ENCODE peak calls at places on chromosomes 5 and 9, in nine cellular contexts. One of them, this sample, is unnamed.

GRCh38 chr9:15909297-15909696 is 356.5 kb downstream of the CCDC171 start:
- DNase-seq in mucosa of descending colon: no peak
- DNase-seq in A549: no peak
- DNase-seq in AG10803: peak
- DNase-seq in stomach: no peak
- DNase-seq in heart left ventricle: no peak
- DNase-seq in NB4: no peak
- DNase-seq in suprapubic skin: no peak
- DNase-seq in right atrium auricular region: no peak
- DNase-seq in this sample: no peak

GRCh38 chr5:180631549-180632392 is 17.6 kb downstream of the FLT4 start:
- DNase-seq in right atrium auricular region: no peak
- DNase-seq in A549: no peak
- DNase-seq in AG10803: no peak
- DNase-seq in stomach: no peak
- DNase-seq in mucosa of descending colon: no peak
- DNase-seq in heart left ventricle: no peak
- DNase-seq in NB4: no peak
- DNase-seq in suprapubic skin: no peak
- DNase-seq in this sample: no peak

GRCh38 chr5:154077692-154078091 is 38.9 kb downstream of the MFAP3 start:
- DNase-seq in suprapubic skin: no peak
- DNase-seq in right atrium auricular region: no peak
- DNase-seq in NB4: no peak
- DNase-seq in stomach: peak
- DNase-seq in heart left ventricle: peak
- DNase-seq in A549: no peak
- DNase-seq in AG10803: peak
- DNase-seq in mucosa of descending colon: no peak
- DNase-seq in this sample: no peak

GRCh38 chr5:42494414-42494813 is 71.2 kb downstream of the GHR start:
- DNase-seq in A549: no peak
- DNase-seq in NB4: no peak
- DNase-seq in mucosa of descending colon: no peak
- DNase-seq in AG10803: no peak
- DNase-seq in right atrium auricular region: no peak
- DNase-seq in heart left ventricle: no peak
- DNase-seq in stomach: no peak
- DNase-seq in suprapubic skin: no peak
- DNase-seq in this sample: no peak

GRCh38 chr5:168174376-168174775 is 117.1 kb upstream of the WWC1 start:
- DNase-seq in mucosa of descending colon: no peak
- DNase-seq in AG10803: peak
- DNase-seq in stomach: no peak
- DNase-seq in heart left ventricle: no peak
- DNase-seq in A549: no peak
- DNase-seq in suprapubic skin: no peak
- DNase-seq in right atrium auricular region: no peak
- DNase-seq in NB4: no peak
- DNase-seq in this sample: peak

GRCh38 chr5:78056901-78057514 is 237.5 kb downstream of the AP3B1 start:
- DNase-seq in suprapubic skin: no peak
- DNase-seq in right atrium auricular region: no peak
- DNase-seq in NB4: no peak
- DNase-seq in stomach: no peak
- DNase-seq in heart left ventricle: no peak
- DNase-seq in A549: no peak
- DNase-seq in mucosa of descending colon: no peak
- DNase-seq in AG10803: no peak
- DNase-seq in this sample: no peak

GRCh38 chr9:33676746-33677505 is 118.4 kb upstream of the PRSS3 start:
- DNase-seq in A549: peak
- DNase-seq in heart left ventricle: peak
- DNase-seq in suprapubic skin: no peak
- DNase-seq in stomach: peak
- DNase-seq in AG10803: peak
- DNase-seq in right atrium auricular region: no peak
- DNase-seq in mucosa of descending colon: peak
- DNase-seq in NB4: peak
- DNase-seq in this sample: no peak

GRCh38 chr5:32432633-32433032 is 11.9 kb downstream of the ZFR start:
- DNase-seq in AG10803: no peak
- DNase-seq in heart left ventricle: no peak
- DNase-seq in right atrium auricular region: no peak
- DNase-seq in stomach: no peak
- DNase-seq in suprapubic skin: no peak
- DNase-seq in A549: no peak
- DNase-seq in mucosa of descending colon: no peak
- DNase-seq in NB4: no peak
- DNase-seq in this sample: no peak

GRCh38 chr5:170597109-170597741 is 93.4 kb downstream of the KCNIP1 start:
- DNase-seq in heart left ventricle: no peak
- DNase-seq in mucosa of descending colon: no peak
- DNase-seq in right atrium auricular region: no peak
- DNase-seq in suprapubic skin: no peak
- DNase-seq in NB4: peak
- DNase-seq in stomach: no peak
- DNase-seq in AG10803: peak
- DNase-seq in A549: peak
- DNase-seq in this sample: peak

GRCh38 chr9:89311346-89312153 is 555 bp downstream of the CKS2 start:
- DNase-seq in NB4: peak
- DNase-seq in right atrium auricular region: no peak
- DNase-seq in suprapubic skin: no peak
- DNase-seq in stomach: no peak
- DNase-seq in AG10803: no peak
- DNase-seq in A549: no peak
- DNase-seq in heart left ventricle: peak
- DNase-seq in mucosa of descending colon: peak
- DNase-seq in this sample: peak

GRCh38 chr9:89314955-89315354 is 3.3 kb upstream of the SECISBP2 start:
- DNase-seq in mucosa of descending colon: no peak
- DNase-seq in right atrium auricular region: no peak
- DNase-seq in AG10803: no peak
- DNase-seq in heart left ventricle: no peak
- DNase-seq in A549: no peak
- DNase-seq in NB4: no peak
- DNase-seq in stomach: no peak
- DNase-seq in suprapubic skin: no peak
- DNase-seq in this sample: no peak

GRCh38 chr9:89315482-89315881 is 2.8 kb upstream of the SECISBP2 start:
- DNase-seq in heart left ventricle: no peak
- DNase-seq in AG10803: no peak
- DNase-seq in mucosa of descending colon: no peak
- DNase-seq in suprapubic skin: no peak
- DNase-seq in right atrium auricular region: no peak
- DNase-seq in stomach: no peak
- DNase-seq in NB4: no peak
- DNase-seq in A549: no peak
- DNase-seq in this sample: no peak

GRCh38 chr9:89312154-89312616 is 1.2 kb downstream of the CKS2 start:
- DNase-seq in suprapubic skin: no peak
- DNase-seq in mucosa of descending colon: peak
- DNase-seq in A549: peak
- DNase-seq in heart left ventricle: no peak
- DNase-seq in NB4: peak
- DNase-seq in stomach: no peak
- DNase-seq in AG10803: no peak
- DNase-seq in right atrium auricular region: no peak
- DNase-seq in this sample: peak

DNA sequence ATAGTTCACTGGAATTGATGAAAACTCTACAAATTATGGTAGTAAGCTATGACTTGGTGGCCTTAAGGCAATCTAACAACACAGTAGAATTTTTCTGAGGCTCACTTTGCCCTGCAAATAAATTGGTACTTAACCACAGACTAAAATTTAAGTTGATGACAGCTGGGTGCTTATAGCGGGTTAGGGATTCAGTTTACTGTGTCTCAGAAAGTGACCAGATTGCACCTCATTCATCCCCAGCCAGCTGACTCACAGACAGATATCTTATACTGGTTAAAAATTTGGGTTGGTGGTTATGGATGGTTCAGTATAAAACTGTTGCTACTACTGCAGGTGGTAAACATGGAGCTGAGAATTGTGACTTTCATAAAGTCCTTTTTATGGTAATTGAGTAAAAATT is 2.8 kb downstream of the CKS2 start:
- DNase-seq in AG10803: no peak
- DNase-seq in heart left ventricle: no peak
- DNase-seq in stomach: no peak
- DNase-seq in right atrium auricular region: no peak
- DNase-seq in suprapubic skin: no peak
- DNase-seq in NB4: peak
- DNase-seq in mucosa of descending colon: no peak
- DNase-seq in A549: no peak
- DNase-seq in this sample: no peak
- H3K4me3 ChIP-seq in AG10803: peak
- H3K4me3 ChIP-seq in heart left ventricle: no peak
- H3K4me3 ChIP-seq in stomach: no peak
- H3K4me3 ChIP-seq in right atrium auricular region: no peak
- H3K4me3 ChIP-seq in suprapubic skin: no peak
- H3K4me3 ChIP-seq in NB4: peak
- H3K4me3 ChIP-seq in mucosa of descending colon: no peak
- H3K4me3 ChIP-seq in A549: peak
- H3K4me3 ChIP-seq in this sample: peak

GRCh38 chr9:79569814-79570448 is 1.8 kb upstream of the TLE4 start:
- DNase-seq in suprapubic skin: no peak
- DNase-seq in stomach: no peak
- DNase-seq in AG10803: no peak
- DNase-seq in mucosa of descending colon: no peak
- DNase-seq in heart left ventricle: no peak
- DNase-seq in NB4: no peak
- DNase-seq in right atrium auricular region: no peak
- DNase-seq in A549: no peak
- DNase-seq in this sample: no peak

GRCh38 chr9:79570449-79571308 is 1.1 kb upstream of the TLE4 start:
- DNase-seq in heart left ventricle: peak
- DNase-seq in A549: peak
- DNase-seq in AG10803: peak
- DNase-seq in mucosa of descending colon: peak
- DNase-seq in right atrium auricular region: peak
- DNase-seq in NB4: peak
- DNase-seq in stomach: peak
- DNase-seq in suprapubic skin: peak
- DNase-seq in this sample: peak

GRCh38 chr9:79568337-79569084 is 3.3 kb upstream of the TLE4 start:
- DNase-seq in mucosa of descending colon: no peak
- DNase-seq in NB4: no peak
- DNase-seq in suprapubic skin: no peak
- DNase-seq in heart left ventricle: no peak
- DNase-seq in right atrium auricular region: no peak
- DNase-seq in AG10803: no peak
- DNase-seq in stomach: no peak
- DNase-seq in A549: peak
- DNase-seq in this sample: peak

GRCh38 chr9:79565245-79565644 is 6.5 kb upstream of the TLE4 start:
- DNase-seq in AG10803: no peak
- DNase-seq in A549: no peak
- DNase-seq in heart left ventricle: no peak
- DNase-seq in suprapubic skin: no peak
- DNase-seq in stomach: no peak
- DNase-seq in NB4: no peak
- DNase-seq in mucosa of descending colon: no peak
- DNase-seq in right atrium auricular region: no peak
- DNase-seq in this sample: peak

DNA sequence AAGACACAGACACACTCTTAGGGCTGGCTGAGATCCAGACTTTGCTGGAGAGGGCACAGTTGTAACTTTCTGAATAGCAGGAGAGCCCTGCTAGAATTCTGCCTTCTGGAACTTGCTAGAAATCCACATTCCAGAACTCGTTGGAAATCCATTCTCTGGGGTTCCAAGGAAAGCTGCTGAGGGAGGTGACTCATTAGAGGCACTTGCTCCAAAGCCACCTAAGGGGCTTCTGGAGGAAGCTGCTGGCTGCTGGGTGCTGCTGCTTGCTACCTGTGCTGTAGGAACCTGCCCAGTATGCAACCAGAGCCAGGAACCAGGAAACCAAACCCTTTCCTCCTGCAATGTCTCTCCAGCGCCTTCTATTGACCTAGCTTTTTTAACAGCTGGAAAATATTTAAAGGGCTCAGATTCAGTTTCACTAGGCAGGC is 4.1 kb upstream of the TLE4 start:
- DNase-seq in suprapubic skin: no peak
- DNase-seq in stomach: no peak
- DNase-seq in NB4: no peak
- DNase-seq in A549: peak
- DNase-seq in mucosa of descending colon: peak
- DNase-seq in right atrium auricular region: no peak
- DNase-seq in AG10803: no peak
- DNase-seq in heart left ventricle: no peak
- DNase-seq in this sample: no peak
- TF ChIP-seq CTCF in suprapubic skin: no peak
- TF ChIP-seq CTCF in stomach: no peak
- TF ChIP-seq CTCF in NB4: peak
- TF ChIP-seq CTCF in A549: peak
- TF ChIP-seq CTCF in mucosa of descending colon: no peak
- TF ChIP-seq CTCF in right atrium auricular region: no peak
- TF ChIP-seq CTCF in AG10803: no peak
- TF ChIP-seq CTCF in heart left ventricle: no peak
- TF ChIP-seq CTCF in this sample: no peak

GRCh38 chr9:95820076-95820475 is 55.4 kb upstream of the ERCC6L2 start:
- DNase-seq in stomach: no peak
- DNase-seq in suprapubic skin: no peak
- DNase-seq in NB4: no peak
- DNase-seq in mucosa of descending colon: no peak
- DNase-seq in heart left ventricle: no peak
- DNase-seq in A549: no peak
- DNase-seq in right atrium auricular region: no peak
- DNase-seq in AG10803: peak
- DNase-seq in this sample: no peak
- H3K4me3 ChIP-seq in stomach: no peak
- H3K4me3 ChIP-seq in suprapubic skin: no peak
- H3K4me3 ChIP-seq in NB4: no peak
- H3K4me3 ChIP-seq in mucosa of descending colon: no peak
- H3K4me3 ChIP-seq in heart left ventricle: no peak
- H3K4me3 ChIP-seq in A549: no peak
- H3K4me3 ChIP-seq in right atrium auricular region: no peak
- H3K4me3 ChIP-seq in AG10803: no peak
- H3K4me3 ChIP-seq in this sample: no peak

GRCh38 chr9:38392235-38393127 is at the start of gene ALDH1B1:
- DNase-seq in AG10803: peak
- DNase-seq in right atrium auricular region: peak
- DNase-seq in mucosa of descending colon: peak
- DNase-seq in suprapubic skin: peak
- DNase-seq in A549: peak
- DNase-seq in NB4: peak
- DNase-seq in stomach: peak
- DNase-seq in heart left ventricle: peak
- DNase-seq in this sample: peak
- TF ChIP-seq CTCF in AG10803: peak
- TF ChIP-seq CTCF in right atrium auricular region: peak
- TF ChIP-seq CTCF in mucosa of descending colon: no peak
- TF ChIP-seq CTCF in suprapubic skin: no peak
- TF ChIP-seq CTCF in A549: peak
- TF ChIP-seq CTCF in NB4: peak
- TF ChIP-seq CTCF in stomach: no peak
- TF ChIP-seq CTCF in heart left ventricle: no peak
- TF ChIP-seq CTCF in this sample: peak

GRCh38 chr5:139658501-139658927 is 10.4 kb downstream of the CXXC5 start:
- DNase-seq in mucosa of descending colon: no peak
- DNase-seq in right atrium auricular region: no peak
- DNase-seq in A549: no peak
- DNase-seq in AG10803: peak
- DNase-seq in heart left ventricle: no peak
- DNase-seq in NB4: peak
- DNase-seq in stomach: no peak
- DNase-seq in suprapubic skin: no peak
- DNase-seq in this sample: no peak
- H3K4me3 ChIP-seq in mucosa of descending colon: no peak
- H3K4me3 ChIP-seq in right atrium auricular region: peak
- H3K4me3 ChIP-seq in A549: peak
- H3K4me3 ChIP-seq in AG10803: peak
- H3K4me3 ChIP-seq in heart left ventricle: peak
- H3K4me3 ChIP-seq in NB4: no peak
- H3K4me3 ChIP-seq in stomach: no peak
- H3K4me3 ChIP-seq in suprapubic skin: no peak
- H3K4me3 ChIP-seq in this sample: no peak

This sample was measured in GM12865.